ENCODE peak calls at places on chromosomes 4 and X, in five cellular contexts. One of them, this sample, is unnamed.

GRCh38 chr4:15436515-15436914 is 8.7 kb downstream of the C1QTNF7 start:
- DNase-seq in CD4-positive, CD25-positive, alpha-beta regulatory T cell: no peak
- DNase-seq in aorta: peak; percentile 63
- DNase-seq in cortex of kidney: no peak
- DNase-seq in iPS-NIHi11: no peak
- DNase-seq in this sample: peak; percentile 46

GRCh38 chr4:110287130-110287529 is 88.7 kb upstream of the ELOVL6 start:
- DNase-seq in CD4-positive, CD25-positive, alpha-beta regulatory T cell: no peak
- DNase-seq in aorta: no peak
- DNase-seq in cortex of kidney: no peak
- DNase-seq in iPS-NIHi11: peak; percentile 28
- DNase-seq in this sample: no peak

GRCh38 chrX:53071604-53072417 is 10.4 kb upstream of the TSPYL2 start:
- DNase-seq in CD4-positive, CD25-positive, alpha-beta regulatory T cell: peak; percentile 83
- DNase-seq in aorta: peak; percentile 64
- DNase-seq in cortex of kidney: no peak
- DNase-seq in iPS-NIHi11: peak; percentile 55
- DNase-seq in this sample: peak; percentile 76

GRCh38 chr4:47623916-47624554 is 139.0 kb downstream of the ATP10D start:
- DNase-seq in CD4-positive, CD25-positive, alpha-beta regulatory T cell: no peak
- DNase-seq in aorta: no peak
- DNase-seq in cortex of kidney: no peak
- DNase-seq in iPS-NIHi11: no peak
- DNase-seq in this sample: no peak

GRCh38 chrX:151792505-151792904 is 58.0 kb downstream of the CNGA2 start:
- DNase-seq in CD4-positive, CD25-positive, alpha-beta regulatory T cell: no peak
- DNase-seq in aorta: no peak
- DNase-seq in cortex of kidney: no peak
- DNase-seq in iPS-NIHi11: no peak
- DNase-seq in this sample: no peak

GRCh38 chrX:65127804-65128203 is 151.6 kb upstream of the ZC4H2 start:
- DNase-seq in CD4-positive, CD25-positive, alpha-beta regulatory T cell: peak; percentile 2
- DNase-seq in aorta: no peak
- DNase-seq in cortex of kidney: no peak
- DNase-seq in iPS-NIHi11: no peak
- DNase-seq in this sample: no peak

GRCh38 chr4:145939241-145939640 is 618 bp upstream of the ZNF827 start:
- DNase-seq in CD4-positive, CD25-positive, alpha-beta regulatory T cell: no peak
- DNase-seq in aorta: no peak
- DNase-seq in cortex of kidney: no peak
- DNase-seq in iPS-NIHi11: no peak
- DNase-seq in this sample: no peak

GRCh38 chr4:74283614-74284013 is 24.7 kb upstream of the EPGN start:
- DNase-seq in CD4-positive, CD25-positive, alpha-beta regulatory T cell: no peak
- DNase-seq in aorta: no peak
- DNase-seq in cortex of kidney: no peak
- DNase-seq in iPS-NIHi11: no peak
- DNase-seq in this sample: no peak

GRCh38 chr4:73872331-73873108 is 3.3 kb downstream of the CXCL1 start:
- DNase-seq in CD4-positive, CD25-positive, alpha-beta regulatory T cell: no peak
- DNase-seq in aorta: no peak
- DNase-seq in cortex of kidney: no peak
- DNase-seq in iPS-NIHi11: no peak
- DNase-seq in this sample: peak; percentile 9

GRCh38 chr4:4410271-4410670 is 23.4 kb downstream of the NSG1 start:
- DNase-seq in CD4-positive, CD25-positive, alpha-beta regulatory T cell: no peak
- DNase-seq in aorta: peak; percentile 27
- DNase-seq in cortex of kidney: no peak
- DNase-seq in iPS-NIHi11: no peak
- DNase-seq in this sample: no peak

GRCh38 chr4:145935253-145936141 is 3.1 kb downstream of the ZNF827 start:
- DNase-seq in CD4-positive, CD25-positive, alpha-beta regulatory T cell: no peak
- DNase-seq in aorta: no peak
- DNase-seq in cortex of kidney: no peak
- DNase-seq in iPS-NIHi11: peak; percentile 50
- DNase-seq in this sample: peak; percentile 56